ENCODE peak calls at places on chromosomes 12 and 14, in six cellular contexts. One of them, this sample, is unnamed. For H3K36me3, the result is how much of the 10 kb centered on the place peaks cover.

GRCh38 chr12:106841471-106842302 is 67.2 kb downstream of the RIC8B start:
- DNase-seq in effector memory CD4-positive, alpha-beta T cell: no peak
- DNase-seq in thoracic aorta: no peak
- DNase-seq in brain microvascular endothelial cell: peak
- DNase-seq in GM23248: peak
- DNase-seq in CD8-positive, alpha-beta memory T cell: no peak
- DNase-seq in this sample: no peak

GRCh38 chr12:66288121-66288520 is 14.2 kb upstream of the HELB start:
- DNase-seq in GM23248: no peak
- DNase-seq in effector memory CD4-positive, alpha-beta T cell: peak
- DNase-seq in CD8-positive, alpha-beta memory T cell: peak
- DNase-seq in brain microvascular endothelial cell: no peak
- DNase-seq in thoracic aorta: no peak
- DNase-seq in this sample: no peak

GRCh38 chr14:76941544-76942287 is 86.8 kb downstream of the IRF2BPL start:
- DNase-seq in GM23248: no peak
- DNase-seq in effector memory CD4-positive, alpha-beta T cell: no peak
- DNase-seq in thoracic aorta: no peak
- DNase-seq in CD8-positive, alpha-beta memory T cell: no peak
- DNase-seq in brain microvascular endothelial cell: no peak
- DNase-seq in this sample: no peak

GRCh38 chr12:32444895-32445294 is 45.5 kb downstream of the FGD4 start:
- DNase-seq in CD8-positive, alpha-beta memory T cell: no peak
- DNase-seq in thoracic aorta: no peak
- DNase-seq in effector memory CD4-positive, alpha-beta T cell: no peak
- DNase-seq in brain microvascular endothelial cell: peak
- DNase-seq in GM23248: peak
- DNase-seq in this sample: no peak

GRCh38 chr12:130988261-130989175 is 34.8 kb downstream of the ADGRD1 start:
- DNase-seq in thoracic aorta: no peak
- DNase-seq in GM23248: no peak
- DNase-seq in effector memory CD4-positive, alpha-beta T cell: no peak
- DNase-seq in brain microvascular endothelial cell: no peak
- DNase-seq in CD8-positive, alpha-beta memory T cell: no peak
- DNase-seq in this sample: no peak

GRCh38 chr14:40394634-40395340 is 962.6 kb upstream of the FBXO33 start:
- DNase-seq in effector memory CD4-positive, alpha-beta T cell: no peak
- DNase-seq in brain microvascular endothelial cell: no peak
- DNase-seq in CD8-positive, alpha-beta memory T cell: no peak
- DNase-seq in thoracic aorta: no peak
- DNase-seq in GM23248: no peak
- DNase-seq in this sample: no peak

GRCh38 chr14:77099425-77100167 is 1.5 kb downstream of the CIPC start:
- DNase-seq in GM23248: peak
- DNase-seq in CD8-positive, alpha-beta memory T cell: no peak
- DNase-seq in brain microvascular endothelial cell: peak
- DNase-seq in effector memory CD4-positive, alpha-beta T cell: no peak
- DNase-seq in thoracic aorta: no peak
- DNase-seq in this sample: no peak

GRCh38 chr14:94474581-94475031 is 1.4 kb downstream of the SERPINA9 start:
- DNase-seq in thoracic aorta: no peak
- DNase-seq in CD8-positive, alpha-beta memory T cell: no peak
- DNase-seq in brain microvascular endothelial cell: peak
- DNase-seq in GM23248: peak
- DNase-seq in effector memory CD4-positive, alpha-beta T cell: no peak
- DNase-seq in this sample: no peak

GRCh38 chr12:75747572-75747995 is 236.2 kb upstream of the KRR1 start:
- DNase-seq in effector memory CD4-positive, alpha-beta T cell: no peak
- DNase-seq in brain microvascular endothelial cell: peak
- DNase-seq in CD8-positive, alpha-beta memory T cell: no peak
- DNase-seq in thoracic aorta: no peak
- DNase-seq in GM23248: peak
- DNase-seq in this sample: no peak

GRCh38 chr14:51520087-51520486 is 131.6 kb upstream of the FRMD6 start:
- DNase-seq in GM23248: peak
- DNase-seq in CD8-positive, alpha-beta memory T cell: no peak
- DNase-seq in thoracic aorta: no peak
- DNase-seq in effector memory CD4-positive, alpha-beta T cell: no peak
- DNase-seq in brain microvascular endothelial cell: no peak
- DNase-seq in this sample: no peak

GRCh38 chr14:54730156-54730961 is 163.4 kb downstream of the SAMD4A start:
- DNase-seq in GM23248: peak
- DNase-seq in effector memory CD4-positive, alpha-beta T cell: no peak
- DNase-seq in CD8-positive, alpha-beta memory T cell: no peak
- DNase-seq in brain microvascular endothelial cell: peak
- DNase-seq in thoracic aorta: no peak
- DNase-seq in this sample: no peak

GRCh38 chr14:85539510-85539909 is 9.6 kb downstream of the FLRT2 start:
- DNase-seq in thoracic aorta: no peak
- DNase-seq in GM23248: no peak
- DNase-seq in effector memory CD4-positive, alpha-beta T cell: no peak
- DNase-seq in brain microvascular endothelial cell: no peak
- DNase-seq in CD8-positive, alpha-beta memory T cell: no peak
- DNase-seq in this sample: no peak

GRCh38 chr14:85535916-85536834 is 6.2 kb downstream of the FLRT2 start:
- DNase-seq in GM23248: peak
- DNase-seq in effector memory CD4-positive, alpha-beta T cell: no peak
- DNase-seq in brain microvascular endothelial cell: no peak
- DNase-seq in CD8-positive, alpha-beta memory T cell: no peak
- DNase-seq in thoracic aorta: no peak
- DNase-seq in this sample: no peak

GRCh38 chr14:85536835-85537195 is 6.9 kb downstream of the FLRT2 start:
- DNase-seq in effector memory CD4-positive, alpha-beta T cell: no peak
- DNase-seq in thoracic aorta: no peak
- DNase-seq in GM23248: peak
- DNase-seq in CD8-positive, alpha-beta memory T cell: no peak
- DNase-seq in brain microvascular endothelial cell: no peak
- DNase-seq in this sample: no peak

GRCh38 chr14:85538636-85539035 is 8.7 kb downstream of the FLRT2 start:
- DNase-seq in effector memory CD4-positive, alpha-beta T cell: no peak
- DNase-seq in brain microvascular endothelial cell: no peak
- DNase-seq in GM23248: no peak
- DNase-seq in thoracic aorta: no peak
- DNase-seq in CD8-positive, alpha-beta memory T cell: no peak
- DNase-seq in this sample: no peak

DNA sequence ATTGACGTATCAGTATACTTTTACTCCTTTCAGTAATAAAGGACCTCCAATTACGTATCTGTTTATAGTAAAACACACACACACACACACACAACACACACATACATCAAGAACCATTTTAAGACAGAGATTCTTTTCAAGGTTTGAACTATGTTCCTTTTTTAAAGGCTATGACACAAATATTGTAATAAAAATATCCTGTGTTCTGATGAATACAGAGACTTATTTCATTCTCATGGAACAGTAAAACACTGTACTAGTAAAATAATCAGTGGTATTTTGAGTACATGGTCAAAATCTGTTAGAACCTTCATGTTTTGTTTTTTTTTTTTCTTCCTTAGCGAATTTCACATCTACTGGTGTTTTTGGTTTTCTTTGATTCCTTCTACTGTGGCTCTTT is 7.6 kb downstream of the FLRT2 start:
- DNase-seq in brain microvascular endothelial cell: no peak
- DNase-seq in effector memory CD4-positive, alpha-beta T cell: no peak
- DNase-seq in thoracic aorta: no peak
- DNase-seq in GM23248: no peak
- DNase-seq in CD8-positive, alpha-beta memory T cell: no peak
- DNase-seq in this sample: no peak
- H3K4me3 ChIP-seq in brain microvascular endothelial cell: no peak
- H3K4me3 ChIP-seq in effector memory CD4-positive, alpha-beta T cell: no peak
- H3K4me3 ChIP-seq in thoracic aorta: no peak
- H3K4me3 ChIP-seq in GM23248: peak
- H3K4me3 ChIP-seq in CD8-positive, alpha-beta memory T cell: no peak
- H3K4me3 ChIP-seq in this sample: no peak

GRCh38 chr12:124392271-124392990 is 97.5 kb downstream of the RFLNA start:
- DNase-seq in thoracic aorta: no peak
- DNase-seq in effector memory CD4-positive, alpha-beta T cell: no peak
- DNase-seq in GM23248: peak
- DNase-seq in brain microvascular endothelial cell: peak
- DNase-seq in CD8-positive, alpha-beta memory T cell: no peak
- DNase-seq in this sample: no peak

GRCh38 chr12:124392991-124393790 is 98.3 kb downstream of the RFLNA start:
- DNase-seq in GM23248: peak
- DNase-seq in thoracic aorta: peak
- DNase-seq in brain microvascular endothelial cell: peak
- DNase-seq in effector memory CD4-positive, alpha-beta T cell: no peak
- DNase-seq in CD8-positive, alpha-beta memory T cell: no peak
- DNase-seq in this sample: no peak

GRCh38 chr12:124394462-124395128 is 99.7 kb downstream of the RFLNA start:
- DNase-seq in GM23248: peak
- DNase-seq in brain microvascular endothelial cell: no peak
- DNase-seq in effector memory CD4-positive, alpha-beta T cell: no peak
- DNase-seq in CD8-positive, alpha-beta memory T cell: no peak
- DNase-seq in thoracic aorta: no peak
- DNase-seq in this sample: no peak

GRCh38 chr12:124395284-124395752 is 100.4 kb downstream of the RFLNA start:
- DNase-seq in thoracic aorta: no peak
- DNase-seq in GM23248: peak
- DNase-seq in brain microvascular endothelial cell: peak
- DNase-seq in CD8-positive, alpha-beta memory T cell: no peak
- DNase-seq in effector memory CD4-positive, alpha-beta T cell: no peak
- DNase-seq in this sample: no peak

GRCh38 chr12:124393831-124394230 is 98.9 kb downstream of the RFLNA start:
- DNase-seq in GM23248: no peak
- DNase-seq in thoracic aorta: no peak
- DNase-seq in effector memory CD4-positive, alpha-beta T cell: no peak
- DNase-seq in CD8-positive, alpha-beta memory T cell: no peak
- DNase-seq in brain microvascular endothelial cell: no peak
- DNase-seq in this sample: no peak
- H3K27ac ChIP-seq in GM23248: peak
- H3K27ac ChIP-seq in thoracic aorta: peak
- H3K27ac ChIP-seq in effector memory CD4-positive, alpha-beta T cell: no peak
- H3K27ac ChIP-seq in CD8-positive, alpha-beta memory T cell: no peak
- H3K27ac ChIP-seq in brain microvascular endothelial cell: no peak
- H3K27ac ChIP-seq in this sample: no peak

GRCh38 chr14:74816124-74816523 is 53.0 kb downstream of the YLPM1 start:
- DNase-seq in effector memory CD4-positive, alpha-beta T cell: no peak
- DNase-seq in thoracic aorta: no peak
- DNase-seq in brain microvascular endothelial cell: no peak
- DNase-seq in CD8-positive, alpha-beta memory T cell: no peak
- DNase-seq in GM23248: no peak
- DNase-seq in this sample: no peak
- H3K36me3 ChIP-seq in effector memory CD4-positive, alpha-beta T cell: half or more
- H3K36me3 ChIP-seq in thoracic aorta: under half
- H3K36me3 ChIP-seq in brain microvascular endothelial cell: under half
- H3K36me3 ChIP-seq in CD8-positive, alpha-beta memory T cell: half or more
- H3K36me3 ChIP-seq in GM23248: half or more
- H3K36me3 ChIP-seq in this sample: under half

DNA sequence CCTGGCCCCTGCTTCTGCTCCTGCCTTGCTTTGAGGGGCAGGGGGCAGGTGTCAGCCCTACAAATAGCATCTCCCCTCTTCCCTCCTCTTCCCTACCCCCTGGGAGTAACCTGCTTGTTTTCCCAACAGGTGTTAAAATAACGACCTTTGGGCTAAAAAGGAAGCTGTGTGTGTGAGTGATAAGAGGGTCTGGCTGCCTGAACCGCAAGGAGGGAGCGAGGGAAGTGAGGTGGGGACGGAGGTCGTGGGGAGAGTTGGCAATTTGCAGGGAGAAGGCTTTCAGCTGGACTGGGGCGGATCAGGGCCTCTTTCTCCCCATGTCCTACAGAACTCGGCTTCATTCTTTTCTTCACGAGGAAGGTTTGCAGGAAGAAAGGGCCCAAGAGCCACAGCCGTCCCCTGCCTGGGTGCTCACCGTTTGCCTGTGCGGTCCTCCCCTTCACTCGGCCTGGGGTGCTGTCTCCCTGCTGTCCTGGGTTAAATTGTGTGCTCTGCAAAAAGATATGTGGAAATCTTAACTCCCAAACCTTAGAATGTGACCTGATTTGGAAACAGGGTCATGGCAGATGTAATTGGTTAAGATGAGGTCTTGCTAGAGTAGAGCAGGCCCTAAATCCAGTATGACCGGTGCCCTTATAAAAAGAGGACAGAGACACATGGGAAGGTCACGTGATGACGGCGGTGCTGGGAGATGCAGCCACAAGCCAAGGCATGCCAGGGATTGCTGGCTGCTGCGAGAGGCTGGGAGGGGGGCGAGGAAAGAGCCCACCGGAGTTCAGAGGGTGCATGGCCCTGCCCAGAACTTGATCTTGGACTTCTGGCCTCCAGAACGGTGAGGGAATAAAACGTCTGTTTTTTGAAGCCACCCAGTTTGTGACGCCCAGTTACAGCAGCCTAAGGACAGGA is 38.7 kb upstream of the NCOR2 start:
- DNase-seq in thoracic aorta: no peak
- DNase-seq in GM23248: no peak
- DNase-seq in CD8-positive, alpha-beta memory T cell: no peak
- DNase-seq in effector memory CD4-positive, alpha-beta T cell: no peak
- DNase-seq in brain microvascular endothelial cell: no peak
- DNase-seq in this sample: no peak
- H3K4me3 ChIP-seq in thoracic aorta: no peak
- H3K4me3 ChIP-seq in GM23248: no peak
- H3K4me3 ChIP-seq in CD8-positive, alpha-beta memory T cell: no peak
- H3K4me3 ChIP-seq in effector memory CD4-positive, alpha-beta T cell: no peak
- H3K4me3 ChIP-seq in brain microvascular endothelial cell: no peak
- H3K4me3 ChIP-seq in this sample: no peak

This sample was measured in iPS DF 6.9.